ENCODE peak calls at places on chromosomes 4 and X, in six cellular contexts. I is ELR, D is LoVo, X is NCI-H1105, H is mesendoderm, A is astrocyte of the hippocampus. F is an unnamed sample.
A peak's percentile ranks its signal among the peaks of the same experiment; 100 is the strongest.

GRCh38 chr4:74297556-74297955 is 10.7 kb upstream of the EPGN start:
- DNase-seq in I (no peak), D (no peak), A (no peak), H (no peak), X (no peak), F (no peak)

GRCh38 chr4:83328486-83328885 is 6.2 kb downstream of the HPSE start:
- DNase-seq in H (peak; percentile 84), D (no peak), X (no peak), A (no peak), I (no peak), F (no peak)

GRCh38 chrX:19625612-19626011 is 110.3 kb upstream of the MAP3K15 start:
- DNase-seq in H (peak; percentile 30), D (peak; percentile 12), X (no peak), A (no peak), I (peak; percentile 78), F (no peak)

GRCh38 chr4:113979157-113979972 is at the start of gene ARSJ:
- DNase-seq in X (no peak), I (peak; percentile 87), A (peak; percentile 93), D (peak; percentile 63), H (peak; percentile 89), F (no peak)

GRCh38 chr4:105894570-105895323 is 524 bp upstream of the NPNT start:
- DNase-seq in H (no peak), I (no peak), D (peak; percentile 65), A (peak; percentile 55), X (peak; percentile 15), F (no peak)

GRCh38 chr4:6280365-6280996 is 10.8 kb downstream of the WFS1 start:
- DNase-seq in I (no peak), D (no peak), H (no peak), A (no peak), X (no peak), F (no peak)

GRCh38 chrX:102517331-102517730 is 792 bp upstream of the TMSB15A start:
- DNase-seq in A (peak; percentile 2), H (peak; percentile 29), D (peak; percentile 3), X (no peak), I (peak; percentile 34), F (no peak)

GRCh38 chr4:56999751-57000150 is 21.1 kb downstream of the POLR2B start:
- DNase-seq in I (no peak), H (no peak), A (no peak), X (no peak), D (no peak), F (no peak)

GRCh38 chr4:78459327-78459726 is 92.2 kb upstream of the ANXA3 start:
- DNase-seq in I (no peak), X (no peak), A (no peak), D (no peak), H (no peak), F (no peak)

GRCh38 chrX:7127058-7127457 is 20.5 kb upstream of the STS start:
- DNase-seq in H (peak; percentile 28), A (peak; percentile 44), X (no peak), I (no peak), D (no peak), F (no peak)

GRCh38 chr4:158411180-158411721 is 110.4 kb upstream of the RXFP1 start:
- DNase-seq in A (peak; percentile 6), D (no peak), I (no peak), H (no peak), X (no peak), F (no peak)

GRCh38 chrX:36684053-36684452 is 324.1 kb upstream of the FAM47C start:
- DNase-seq in X (no peak), D (no peak), I (no peak), H (peak; percentile 8), A (no peak), F (no peak)

GRCh38 chrX:72395252-72395651 is 89.5 kb upstream of the CITED1 start:
- DNase-seq in I (no peak), A (peak; percentile 3), X (no peak), D (no peak), H (no peak), F (no peak)

GRCh38 chr4:93157984-93158383 is 670.6 kb upstream of the ATOH1 start:
- DNase-seq in I (no peak), D (no peak), A (no peak), X (no peak), H (peak; percentile 39), F (no peak)

GRCh38 chrX:87732133-87732532 is 214.5 kb downstream of the KLHL4 start:
- DNase-seq in H (peak; percentile 52), D (no peak), X (no peak), I (no peak), A (no peak), F (no peak)

GRCh38 chrX:16310326-16310725 is 143.0 kb downstream of the MAGEB17 start:
- DNase-seq in H (no peak), X (no peak), D (no peak), I (no peak), A (no peak), F (no peak)

GRCh38 chrX:153908219-153908875 is 3.9 kb downstream of the AVPR2 start:
- DNase-seq in H (no peak), D (no peak), I (no peak), X (no peak), A (no peak), F (no peak)

GRCh38 chrX:17032351-17032750 is 85.9 kb downstream of the REPS2 start:
- DNase-seq in H (no peak), I (peak; percentile 10), D (peak; percentile 22), X (no peak), A (peak; percentile 93), F (no peak)

GRCh38 chr4:150943126-150943525 is 72.0 kb downstream of the LRBA start:
- DNase-seq in D (no peak), H (no peak), X (no peak), I (no peak), A (no peak), F (no peak)

F was measured in NCI-H2107.